ENCODE peak calls at places on chromosome 17, in seven cellular contexts. V, D, T, Z, H, W and S are unnamed samples.
A peak's percentile ranks its signal among the peaks of the same experiment; 100 is the strongest.

GRCh38 chr17:73941919-73942530 is 261.5 kb upstream of the RPL38 start:
- DNase-seq in T (no peak), D (no peak), V (no peak), H (no peak), W (no peak), Z (no peak), S (no peak)

GRCh38 chr17:43530303-43531081 is 15.6 kb downstream of the ETV4 start:
- DNase-seq in Z (peak; percentile 92), T (peak; percentile 99), W (no peak), H (no peak), D (peak; percentile 84), V (peak; percentile 100), S (peak; percentile 72)

GRCh38 chr17:42276609-42277341 is 584 bp upstream of the STAT5B start:
- DNase-seq in W (peak; percentile 85), T (peak; percentile 64), V (peak; percentile 69), D (peak; percentile 58), Z (peak; percentile 83), H (peak; percentile 54), S (peak; percentile 44)

GRCh38 chr17:74842599-74843351 is 16.9 kb downstream of the GRIN2C start:
- DNase-seq in D (peak; percentile 89), T (peak; percentile 79), W (peak; percentile 79), Z (peak; percentile 82), V (peak; percentile 88), H (peak; percentile 74), S (no peak)

GRCh38 chr17:77872199-77872598 is 86.3 kb upstream of the TNRC6C start:
- DNase-seq in T (no peak), Z (no peak), W (no peak), V (no peak), D (no peak), H (no peak), S (no peak)

GRCh38 chr17:44400226-44400847 is 10.9 kb upstream of the ITGA2B start:
- DNase-seq in Z (peak; percentile 36), W (no peak), V (no peak), D (peak; percentile 18), H (no peak), T (peak; percentile 22), S (no peak)

GRCh38 chr17:30379303-30380105 is 777 bp downstream of the CPD start:
- DNase-seq in W (peak; percentile 70), V (peak; percentile 52), D (peak; percentile 49), H (no peak), Z (peak; percentile 26), T (peak; percentile 39), S (no peak)

GRCh38 chr17:74670329-74670728 is 42.4 kb downstream of the CD300LF start:
- DNase-seq in D (no peak), Z (no peak), H (no peak), V (no peak), T (no peak), W (no peak), S (no peak)

GRCh38 chr17:55609737-55610201 is 98.5 kb upstream of the SMIM36 start:
- DNase-seq in V (no peak), H (no peak), W (no peak), Z (no peak), D (no peak), T (peak; percentile 13), S (no peak)

GRCh38 chr17:46071796-46072195 is 72.7 kb downstream of the STH start:
- DNase-seq in Z (no peak), T (no peak), H (no peak), D (peak; percentile 54), W (no peak), V (no peak), S (no peak)

GRCh38 chr17:36675250-36675649 is 73.9 kb downstream of the MRM1 start:
- DNase-seq in W (no peak), Z (no peak), T (no peak), V (no peak), H (no peak), D (no peak), S (no peak)

GRCh38 chr17:77696720-77697460 is 261.6 kb upstream of the TNRC6C start:
- DNase-seq in Z (no peak), W (peak; percentile 42), D (no peak), T (no peak), V (peak; percentile 76), H (no peak), S (no peak)

GRCh38 chr17:292531-293382 is 59.9 kb downstream of the RPH3AL start:
- DNase-seq in H (no peak), W (peak; percentile 35), T (no peak), Z (no peak), V (no peak), D (no peak), S (no peak)

GRCh38 chr17:70677783-70678647 is 508.7 kb downstream of the KCNJ2 start:
- DNase-seq in Z (no peak), T (no peak), W (no peak), V (peak; percentile 32), D (peak; percentile 33), H (no peak), S (no peak)

GRCh38 chr17:18187816-18188761 is 4.5 kb downstream of the ALKBH5 start:
- DNase-seq in H (no peak), D (no peak), W (no peak), T (no peak), V (no peak), Z (peak; percentile 61), S (no peak)

GRCh38 chr17:77607606-77608005 is 350.9 kb upstream of the TNRC6C start:
- DNase-seq in T (no peak), H (no peak), Z (no peak), D (no peak), V (no peak), W (no peak), S (no peak)

GRCh38 chr17:76241776-76242175 is 1.5 kb upstream of the RNF157 start:
- DNase-seq in Z (no peak), W (no peak), D (no peak), T (no peak), V (no peak), H (no peak), S (no peak)

GRCh38 chr17:19905514-19905913 is 37.8 kb upstream of the ULK2 start:
- DNase-seq in V (no peak), W (no peak), D (no peak), H (no peak), T (no peak), Z (no peak), S (no peak)

GRCh38 chr17:80317706-80317980 is 57.0 kb downstream of the RNF213 start:
- DNase-seq in H (no peak), W (no peak), Z (no peak), D (no peak), V (no peak), T (no peak), S (no peak)

GRCh38 chr17:75078097-75079022 is 9.4 kb upstream of the SLC16A5 start:
- DNase-seq in W (no peak), D (no peak), V (peak; percentile 39), H (peak; percentile 75), T (no peak), Z (no peak), S (no peak)

GRCh38 chr17:50339381-50339780 is 6.5 kb upstream of the XYLT2 start:
- DNase-seq in W (no peak), H (no peak), Z (no peak), V (no peak), D (no peak), T (no peak), S (no peak)

GRCh38 chr17:78253946-78254672 is 22.7 kb downstream of the TMEM235 start:
- DNase-seq in V (peak; percentile 97), Z (peak; percentile 82), T (peak; percentile 95), D (peak; percentile 98), H (peak; percentile 70), W (peak; percentile 89), S (peak; percentile 67)

GRCh38 chr17:48472485-48473281 is 42.7 kb upstream of the SKAP1 start:
- DNase-seq in D (peak; percentile 39), T (peak; percentile 52), V (peak; percentile 55), H (peak; percentile 63), W (no peak), Z (no peak), S (no peak)

GRCh38 chr17:37064956-37065355 is 116.2 kb downstream of the AATF start:
- DNase-seq in Z (no peak), W (no peak), D (no peak), V (no peak), T (no peak), H (no peak), S (no peak)

GRCh38 chr17:82863646-82863940 is 23.8 kb upstream of the ZNF750 start:
- DNase-seq in Z (no peak), T (peak; percentile 63), D (no peak), V (no peak), W (no peak), H (no peak), S (no peak)
- TF ChIP-seq CTCF in Z (no peak), T (no peak), D (no peak), V (no peak), W (no peak), H (no peak), S (no peak)

GRCh38 chr17:1736348-1737281 is 6.1 kb upstream of the SERPINF2 start:
- DNase-seq in H (no peak), T (no peak), D (no peak), Z (no peak), V (no peak), W (peak; percentile 95), S (no peak)
- H3K4me1 ChIP-seq in H (no peaks in the 10 kb centered on the region), T (peaks cover 7% of the 10 kb centered on the region), D (no peaks in the 10 kb centered on the region), Z (no peaks in the 10 kb centered on the region), V (no peaks in the 10 kb centered on the region), W (peaks cover 31% of the 10 kb centered on the region), S (peaks cover 10% of the 10 kb centered on the region)

GRCh38 chr17:81871387-81872120 is 417 bp upstream of the ARHGDIA start:
- DNase-seq in Z (peak; percentile 81), H (peak; percentile 91), V (peak; percentile 92), T (peak; percentile 69), W (peak; percentile 97), D (peak; percentile 74), S (peak; percentile 92)
- TF ChIP-seq CTCF in Z (peak; percentile 6), H (no peak), V (peak; percentile 40), T (peak; percentile 34), W (no peak), D (peak; percentile 46), S (peak; percentile 48)

GRCh38 chr17:17154981-17155380 is 51.2 kb downstream of the PLD6 start:
- DNase-seq in T (no peak), V (no peak), W (no peak), Z (no peak), H (no peak), D (no peak), S (no peak)
- H3K4me1 ChIP-seq in T (no peaks in the 10 kb centered on the region), V (no peaks in the 10 kb centered on the region), W (peaks cover 41% of the 10 kb centered on the region), Z (peaks cover 24% of the 10 kb centered on the region), H (no peaks in the 10 kb centered on the region), D (no peaks in the 10 kb centered on the region), S (peaks cover 48% of the 10 kb centered on the region)